ENCODE peak calls at places on chromosomes 11 and 22, in six cellular contexts. N is suprapubic skin, U is K562, X is stomach, P is GM12878, H is transverse colon. T is an unnamed sample.

GRCh38 chr22:19419086-19419463 is 12.5 kb downstream of the HIRA start:
- DNase-seq in H (no peak), X (no peak), U (peak; percentile 98), P (no peak), N (no peak), T (no peak)

GRCh38 chr11:32659672-32660071 is 76.0 kb downstream of the EIF3M start:
- DNase-seq in H (no peak), P (no peak), N (no peak), U (no peak), X (no peak), T (no peak)

GRCh38 chr11:118274184-118274583 is 10.1 kb upstream of the MPZL2 start:
- DNase-seq in X (no peak), P (no peak), N (no peak), H (no peak), U (no peak), T (no peak)

GRCh38 chr22:31962392-31963113 is 18.2 kb downstream of the YWHAH start:
- DNase-seq in N (no peak), U (no peak), H (no peak), X (no peak), P (no peak), T (no peak)

GRCh38 chr11:107856180-107856980 is 2.2 kb downstream of the SLC35F2 start:
- DNase-seq in X (no peak), H (peak; percentile 11), U (no peak), P (no peak), N (no peak), T (no peak)

GRCh38 chr11:105429421-105429965 is 180.4 kb upstream of the GRIA4 start:
- DNase-seq in H (no peak), U (no peak), N (no peak), P (no peak), X (no peak), T (no peak)

GRCh38 chr11:116792869-116793475 is 1.3 kb upstream of the APOA5 start:
- DNase-seq in N (no peak), H (no peak), X (no peak), P (no peak), U (no peak), T (no peak)

GRCh38 chr11:3803726-3804510 is 4.4 kb upstream of the PGAP2 start:
- DNase-seq in P (no peak), H (no peak), U (no peak), X (no peak), N (no peak), T (no peak)

GRCh38 chr11:34977039-34977906 is 60.9 kb downstream of the PDHX start:
- DNase-seq in U (no peak), N (no peak), X (no peak), H (no peak), P (no peak), T (no peak)

GRCh38 chr11:106087815-106088435 is 10.5 kb downstream of the AASDHPPT start:
- DNase-seq in U (no peak), X (peak; percentile 66), P (no peak), N (no peak), H (peak; percentile 36), T (no peak)

GRCh38 chr11:120186408-120186798 is 24.4 kb upstream of the OAF start:
- DNase-seq in H (no peak), P (no peak), X (no peak), N (no peak), U (no peak), T (no peak)

GRCh38 chr11:42800041-42800440 is 511.8 kb upstream of the API5 start:
- DNase-seq in H (no peak), N (no peak), U (no peak), X (no peak), P (no peak), T (no peak)

GRCh38 chr11:119371067-119371601 is 10.4 kb downstream of the USP2 start:
- DNase-seq in P (no peak), X (no peak), U (no peak), N (no peak), H (no peak), T (no peak)

GRCh38 chr11:12769834-12770345 is 95.7 kb downstream of the TEAD1 start:
- DNase-seq in P (no peak), H (no peak), U (no peak), N (no peak), X (no peak), T (no peak)

GRCh38 chr22:42645938-42646568 is 3.1 kb downstream of the CYB5R3 start:
- DNase-seq in H (peak; percentile 56), U (no peak), P (no peak), X (peak; percentile 70), N (no peak), T (no peak)

GRCh38 chr11:2737876-2738275 is 38.1 kb upstream of the KCNQ1OT1 start:
- DNase-seq in N (no peak), P (no peak), U (peak; percentile 62), X (no peak), H (peak; percentile 63), T (no peak)

GRCh38 chr22:18962308-18962635 is 26.2 kb upstream of the PRODH start:
- DNase-seq in P (no peak), U (no peak), X (no peak), N (peak; percentile 55), H (no peak), T (no peak)

GRCh38 chr22:37639070-37639760 is at the start of gene SH3BP1:
- DNase-seq in H (peak; percentile 81), X (peak; percentile 59), P (no peak), U (peak; percentile 73), N (no peak), T (no peak)

GRCh38 chr22:46251816-46252380 is 1.8 kb upstream of the CDPF1 start:
- DNase-seq in N (no peak), U (no peak), X (no peak), H (no peak), P (no peak), T (no peak)

GRCh38 chr11:18775492-18776292 is 15.9 kb downstream of the PTPN5 start:
- DNase-seq in N (no peak), P (no peak), H (peak; percentile 76), U (peak; percentile 71), X (peak; percentile 70), T (no peak)

GRCh38 chr11:26960265-26960664 is 33.6 kb upstream of the FIBIN start:
- DNase-seq in U (no peak), P (no peak), N (no peak), X (no peak), H (no peak), T (no peak)

GRCh38 chr11:118908264-118908663 is 17.5 kb downstream of the BCL9L start:
- DNase-seq in X (no peak), P (no peak), H (no peak), N (no peak), U (no peak), T (no peak)

GRCh38 chr11:79147731-79148130 is 293.1 kb downstream of the TENM4 start:
- DNase-seq in N (no peak), U (no peak), P (no peak), H (no peak), X (no peak), T (no peak)

GRCh38 chr11:125174686-125175085 is 10.1 kb downstream of the PKNOX2 start:
- DNase-seq in H (no peak), U (no peak), N (no peak), X (no peak), P (no peak), T (no peak)
- TF ChIP-seq EP300 in H (no peak), U (no peak), N (no peak), X (no peak), P (no peak), T (no peak)

GRCh38 chr22:48429621-48430020 is 1398.1 kb downstream of the BRD1 start:
- DNase-seq in X (no peak), N (peak; percentile 69), H (no peak), U (no peak), P (no peak), T (no peak)

GRCh38 chr22:48432721-48433518 is 1394.8 kb downstream of the BRD1 start:
- DNase-seq in X (no peak), P (no peak), H (no peak), N (peak; percentile 34), U (no peak), T (no peak)

GRCh38 chr22:48431536-48432315 is 1395.9 kb downstream of the BRD1 start:
- DNase-seq in P (no peak), H (no peak), U (no peak), N (peak; percentile 78), X (no peak), T (no peak)

GRCh38 chr22:48428556-48429371 is 1398.9 kb downstream of the BRD1 start:
- DNase-seq in X (no peak), H (no peak), P (no peak), N (no peak), U (no peak), T (no peak)

DNA sequence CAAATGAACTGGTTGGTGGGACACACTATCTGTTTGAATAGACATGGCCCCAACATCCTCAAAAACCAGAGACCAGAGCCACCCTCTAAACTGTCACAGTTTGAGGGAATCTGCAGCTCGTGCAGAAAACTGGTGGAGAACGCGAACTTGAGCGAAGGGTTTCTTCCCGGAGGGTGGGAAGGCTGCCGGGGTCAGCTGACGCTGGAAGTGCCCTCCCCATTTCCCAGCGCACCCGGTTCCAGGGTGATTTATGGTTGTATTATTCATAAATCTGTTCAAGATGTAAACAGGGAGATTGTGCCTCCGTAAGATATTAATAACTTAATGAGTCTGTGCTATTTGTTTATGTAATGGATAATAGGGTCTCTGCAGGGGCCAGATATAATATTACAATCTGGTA is 1396.7 kb downstream of the BRD1 start:
- DNase-seq in H (no peak), N (peak; percentile 76), U (no peak), P (no peak), X (no peak), T (no peak)
- H3K9me3 ChIP-seq in H (no peaks in the 10 kb centered on the region), N (no peaks in the 10 kb centered on the region), U (no peaks in the 10 kb centered on the region), P (no peaks in the 10 kb centered on the region), X (no peaks in the 10 kb centered on the region), T (no peaks in the 10 kb centered on the region)

DNA sequence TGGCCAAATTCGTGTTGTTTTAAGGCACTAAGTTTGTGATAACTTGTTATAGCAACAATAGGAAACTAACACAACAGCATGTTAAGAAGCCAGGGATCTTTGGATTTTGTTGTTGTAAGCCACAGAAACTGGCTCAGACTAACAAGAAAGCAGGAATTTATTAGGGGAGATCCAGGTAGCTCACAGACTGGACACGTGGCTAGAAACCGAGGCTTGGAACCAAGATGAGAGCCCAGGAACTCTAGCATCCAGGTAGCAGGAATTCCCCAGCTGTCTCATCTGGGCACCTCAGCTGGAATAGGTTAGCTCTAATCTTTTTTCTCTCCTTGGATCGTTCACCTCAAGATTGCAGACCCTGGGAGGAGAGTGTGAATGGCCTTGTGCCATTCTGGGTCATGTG is 24.9 kb downstream of the POLA2 start:
- DNase-seq in U (no peak), X (no peak), H (no peak), P (no peak), N (no peak), T (no peak)
- TF ChIP-seq POLR2AphosphoS5 in U (no peak), X (no peak), H (no peak), P (no peak), N (no peak), T (no peak)

GRCh38 chr11:45806072-45806933 is 1.4 kb downstream of the SLC35C1 start:
- DNase-seq in H (no peak), X (no peak), P (no peak), N (peak; percentile 69), U (no peak), T (no peak)

GRCh38 chr11:45803981-45804805 is 756 bp upstream of the SLC35C1 start:
- DNase-seq in N (peak; percentile 92), X (peak; percentile 88), H (peak; percentile 94), P (no peak), U (no peak), T (no peak)

GRCh38 chr11:45802531-45803317 is 2.2 kb upstream of the SLC35C1 start:
- DNase-seq in H (no peak), P (no peak), X (peak; percentile 21), U (no peak), N (peak; percentile 56), T (no peak)

GRCh38 chr11:45805305-45806071 is 539 bp downstream of the SLC35C1 start:
- DNase-seq in H (no peak), P (no peak), U (no peak), N (peak; percentile 80), X (peak; percentile 34), T (no peak)

GRCh38 chr11:45804806-45805304 is at the start of gene SLC35C1:
- DNase-seq in P (peak; percentile 63), H (peak; percentile 99), X (peak; percentile 99), N (peak; percentile 98), U (peak; percentile 96), T (peak; percentile 98)
- TF ChIP-seq EP300 in P (no peak), H (no peak), X (no peak), N (no peak), U (no peak), T (no peak)

T was measured in esophagus muscularis mucosa.